ENCODE peak calls at places on chromosomes 6 and 20, in seven cellular contexts. One of them, this sample, is unnamed.

GRCh38 chr20:8310618-8311017 is 178.6 kb downstream of the PLCB1 start:
- DNase-seq in PC-3: no peak
- DNase-seq in suprapubic skin: no peak
- DNase-seq in RWPE2: no peak
- DNase-seq in WTC11: no peak
- DNase-seq in neural progenitor cell: no peak
- DNase-seq in mammary epithelial cell: no peak
- DNase-seq in this sample: no peak

GRCh38 chr6:80696268-80696667 is 589.8 kb downstream of the BCKDHB start:
- DNase-seq in PC-3: peak; percentile 40
- DNase-seq in suprapubic skin: no peak
- DNase-seq in RWPE2: no peak
- DNase-seq in WTC11: no peak
- DNase-seq in neural progenitor cell: no peak
- DNase-seq in mammary epithelial cell: no peak
- DNase-seq in this sample: no peak

GRCh38 chr6:14819001-14819400 is 426.9 kb upstream of the JARID2 start:
- DNase-seq in PC-3: no peak
- DNase-seq in suprapubic skin: no peak
- DNase-seq in RWPE2: no peak
- DNase-seq in WTC11: no peak
- DNase-seq in neural progenitor cell: no peak
- DNase-seq in mammary epithelial cell: peak; percentile 14
- DNase-seq in this sample: no peak

GRCh38 chr6:1770435-1770843 is 160.7 kb downstream of the FOXC1 start:
- DNase-seq in PC-3: peak; percentile 18
- DNase-seq in suprapubic skin: no peak
- DNase-seq in RWPE2: no peak
- DNase-seq in WTC11: no peak
- DNase-seq in neural progenitor cell: no peak
- DNase-seq in mammary epithelial cell: peak; percentile 51
- DNase-seq in this sample: no peak

GRCh38 chr6:133958782-133959181 is 5.8 kb downstream of the TBPL1 start:
- DNase-seq in PC-3: no peak
- DNase-seq in suprapubic skin: no peak
- DNase-seq in RWPE2: no peak
- DNase-seq in WTC11: no peak
- DNase-seq in neural progenitor cell: no peak
- DNase-seq in mammary epithelial cell: no peak
- DNase-seq in this sample: no peak

GRCh38 chr20:31517373-31517772 is 3.1 kb downstream of the HM13 start:
- DNase-seq in PC-3: peak; percentile 73
- DNase-seq in suprapubic skin: peak; percentile 83
- DNase-seq in RWPE2: no peak
- DNase-seq in WTC11: peak; percentile 54
- DNase-seq in neural progenitor cell: peak; percentile 49
- DNase-seq in mammary epithelial cell: peak; percentile 54
- DNase-seq in this sample: no peak

GRCh38 chr6:127069659-127070279 is 48.7 kb upstream of the RSPO3 start:
- DNase-seq in PC-3: peak; percentile 42
- DNase-seq in suprapubic skin: no peak
- DNase-seq in RWPE2: no peak
- DNase-seq in WTC11: no peak
- DNase-seq in neural progenitor cell: peak; percentile 55
- DNase-seq in mammary epithelial cell: peak; percentile 11
- DNase-seq in this sample: no peak

GRCh38 chr20:20139403-20139802 is 87.1 kb downstream of the CFAP61 start:
- DNase-seq in PC-3: no peak
- DNase-seq in suprapubic skin: no peak
- DNase-seq in RWPE2: no peak
- DNase-seq in WTC11: no peak
- DNase-seq in neural progenitor cell: no peak
- DNase-seq in mammary epithelial cell: no peak
- DNase-seq in this sample: no peak

GRCh38 chr6:57033228-57033627 is 13.3 kb upstream of the KIAA1586 start:
- DNase-seq in PC-3: no peak
- DNase-seq in suprapubic skin: no peak
- DNase-seq in RWPE2: no peak
- DNase-seq in WTC11: no peak
- DNase-seq in neural progenitor cell: no peak
- DNase-seq in mammary epithelial cell: no peak
- DNase-seq in this sample: no peak

GRCh38 chr6:4360920-4361319 is 225.5 kb upstream of the ECI2 start:
- DNase-seq in PC-3: no peak
- DNase-seq in suprapubic skin: no peak
- DNase-seq in RWPE2: no peak
- DNase-seq in WTC11: no peak
- DNase-seq in neural progenitor cell: no peak
- DNase-seq in mammary epithelial cell: no peak
- DNase-seq in this sample: no peak

GRCh38 chr20:57514273-57514751 is 10.6 kb downstream of the CTCFL start:
- DNase-seq in PC-3: peak; percentile 88
- DNase-seq in suprapubic skin: peak; percentile 86
- DNase-seq in RWPE2: peak; percentile 80
- DNase-seq in WTC11: peak; percentile 71
- DNase-seq in neural progenitor cell: peak; percentile 87
- DNase-seq in mammary epithelial cell: peak; percentile 57
- DNase-seq in this sample: no peak

GRCh38 chr6:150567360-150567759 is 32.3 kb upstream of the PLEKHG1 start:
- DNase-seq in PC-3: no peak
- DNase-seq in suprapubic skin: no peak
- DNase-seq in RWPE2: no peak
- DNase-seq in WTC11: no peak
- DNase-seq in neural progenitor cell: no peak
- DNase-seq in mammary epithelial cell: no peak
- DNase-seq in this sample: no peak

GRCh38 chr20:43533060-43533459 is 25.6 kb downstream of the L3MBTL1 start:
- DNase-seq in PC-3: no peak
- DNase-seq in suprapubic skin: peak; percentile 37
- DNase-seq in RWPE2: peak; percentile 66
- DNase-seq in WTC11: no peak
- DNase-seq in neural progenitor cell: no peak
- DNase-seq in mammary epithelial cell: no peak
- DNase-seq in this sample: no peak

GRCh38 chr6:63643862-63644261 is 8.3 kb downstream of the PHF3 start:
- DNase-seq in PC-3: no peak
- DNase-seq in suprapubic skin: no peak
- DNase-seq in RWPE2: no peak
- DNase-seq in WTC11: no peak
- DNase-seq in neural progenitor cell: no peak
- DNase-seq in mammary epithelial cell: no peak
- DNase-seq in this sample: no peak

GRCh38 chr6:150600003-150600301 is 267 bp downstream of the PLEKHG1 start:
- DNase-seq in PC-3: no peak
- DNase-seq in suprapubic skin: no peak
- DNase-seq in RWPE2: no peak
- DNase-seq in WTC11: no peak
- DNase-seq in neural progenitor cell: no peak
- DNase-seq in mammary epithelial cell: no peak
- DNase-seq in this sample: no peak

GRCh38 chr6:29071831-29072723 is 15.0 kb downstream of the OR2B3 start:
- DNase-seq in PC-3: peak; percentile 70
- DNase-seq in suprapubic skin: no peak
- DNase-seq in RWPE2: no peak
- DNase-seq in WTC11: peak; percentile 60
- DNase-seq in neural progenitor cell: peak; percentile 82
- DNase-seq in mammary epithelial cell: peak; percentile 42
- DNase-seq in this sample: no peak

GRCh38 chr6:116763048-116763447 is 2.5 kb downstream of the FAM162B start:
- DNase-seq in PC-3: no peak
- DNase-seq in suprapubic skin: no peak
- DNase-seq in RWPE2: no peak
- DNase-seq in WTC11: no peak
- DNase-seq in neural progenitor cell: no peak
- DNase-seq in mammary epithelial cell: no peak
- DNase-seq in this sample: no peak

GRCh38 chr20:60139663-60140446 is 181.6 kb downstream of the CDH26 start:
- DNase-seq in PC-3: no peak
- DNase-seq in suprapubic skin: no peak
- DNase-seq in RWPE2: no peak
- DNase-seq in WTC11: no peak
- DNase-seq in neural progenitor cell: no peak
- DNase-seq in mammary epithelial cell: no peak
- DNase-seq in this sample: no peak

GRCh38 chr6:37913210-37913609 is 93.7 kb downstream of the ZFAND3 start:
- DNase-seq in PC-3: peak; percentile 49
- DNase-seq in suprapubic skin: no peak
- DNase-seq in RWPE2: no peak
- DNase-seq in WTC11: no peak
- DNase-seq in neural progenitor cell: no peak
- DNase-seq in mammary epithelial cell: peak; percentile 48
- DNase-seq in this sample: no peak

DNA sequence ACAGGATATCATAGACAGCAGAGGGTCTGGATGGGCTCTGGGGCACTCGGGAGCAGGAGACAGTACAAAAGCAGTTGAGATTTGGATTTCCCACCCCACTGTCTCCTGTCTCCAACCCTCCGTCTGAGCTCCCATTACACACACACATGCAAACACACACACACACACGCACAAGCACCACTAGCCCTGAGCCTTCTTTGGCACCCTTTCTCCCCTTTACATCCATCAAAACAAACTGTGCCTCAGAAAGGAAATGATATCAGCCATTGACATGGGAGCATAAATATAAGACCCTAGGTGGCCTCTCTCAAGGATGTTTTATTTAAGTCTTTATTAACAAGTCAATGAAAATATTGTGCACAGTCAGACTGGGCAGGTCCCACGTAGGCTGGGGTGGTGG is 17.5 kb downstream of the TTBK1 start:
- DNase-seq in PC-3: no peak
- DNase-seq in suprapubic skin: no peak
- DNase-seq in RWPE2: no peak
- DNase-seq in WTC11: no peak
- DNase-seq in neural progenitor cell: no peak
- DNase-seq in mammary epithelial cell: no peak
- DNase-seq in this sample: no peak
- TF ChIP-seq CTCF in PC-3: no peak
- TF ChIP-seq CTCF in suprapubic skin: no peak
- TF ChIP-seq CTCF in RWPE2: no peak
- TF ChIP-seq CTCF in WTC11: no peak
- TF ChIP-seq CTCF in neural progenitor cell: no peak
- TF ChIP-seq CTCF in mammary epithelial cell: no peak
- TF ChIP-seq CTCF in this sample: no peak

DNA sequence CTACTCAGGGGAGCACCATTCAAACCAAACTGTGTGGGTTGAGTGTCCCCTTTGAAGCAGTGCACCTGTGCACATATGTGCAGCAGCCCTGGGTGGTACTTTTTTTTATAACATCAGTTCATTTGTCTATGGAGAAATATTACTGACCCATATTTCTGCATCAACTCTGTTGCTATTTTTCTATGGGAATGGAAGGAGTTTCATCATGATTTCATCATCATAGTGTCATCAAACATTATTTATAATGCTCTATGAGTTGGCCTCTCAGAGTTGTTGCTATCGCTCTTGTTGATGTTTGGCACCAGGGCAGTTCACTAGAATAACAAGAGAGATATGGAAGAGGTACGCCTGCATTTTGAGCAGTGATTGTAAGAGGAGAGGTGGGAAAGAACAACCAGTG is 457.5 kb downstream of the TFAP2A start:
- DNase-seq in PC-3: no peak
- DNase-seq in suprapubic skin: no peak
- DNase-seq in RWPE2: no peak
- DNase-seq in WTC11: no peak
- DNase-seq in neural progenitor cell: no peak
- DNase-seq in mammary epithelial cell: no peak
- DNase-seq in this sample: no peak
- TF ChIP-seq CTCF in PC-3: no peak
- TF ChIP-seq CTCF in suprapubic skin: no peak
- TF ChIP-seq CTCF in RWPE2: no peak
- TF ChIP-seq CTCF in WTC11: no peak
- TF ChIP-seq CTCF in neural progenitor cell: no peak
- TF ChIP-seq CTCF in mammary epithelial cell: no peak
- TF ChIP-seq CTCF in this sample: no peak

GRCh38 chr20:52747736-52748135 is 224.4 kb upstream of the TSHZ2 start:
- DNase-seq in PC-3: peak; percentile 21
- DNase-seq in suprapubic skin: no peak
- DNase-seq in RWPE2: no peak
- DNase-seq in WTC11: peak; percentile 34
- DNase-seq in neural progenitor cell: peak; percentile 58
- DNase-seq in mammary epithelial cell: no peak
- DNase-seq in this sample: no peak
- TF ChIP-seq CTCF in PC-3: peak; percentile 55
- TF ChIP-seq CTCF in suprapubic skin: no peak
- TF ChIP-seq CTCF in RWPE2: peak; percentile 74
- TF ChIP-seq CTCF in WTC11: peak; percentile 39
- TF ChIP-seq CTCF in neural progenitor cell: peak; percentile 58
- TF ChIP-seq CTCF in mammary epithelial cell: peak; percentile 30
- TF ChIP-seq CTCF in this sample: peak; percentile 59

DNA sequence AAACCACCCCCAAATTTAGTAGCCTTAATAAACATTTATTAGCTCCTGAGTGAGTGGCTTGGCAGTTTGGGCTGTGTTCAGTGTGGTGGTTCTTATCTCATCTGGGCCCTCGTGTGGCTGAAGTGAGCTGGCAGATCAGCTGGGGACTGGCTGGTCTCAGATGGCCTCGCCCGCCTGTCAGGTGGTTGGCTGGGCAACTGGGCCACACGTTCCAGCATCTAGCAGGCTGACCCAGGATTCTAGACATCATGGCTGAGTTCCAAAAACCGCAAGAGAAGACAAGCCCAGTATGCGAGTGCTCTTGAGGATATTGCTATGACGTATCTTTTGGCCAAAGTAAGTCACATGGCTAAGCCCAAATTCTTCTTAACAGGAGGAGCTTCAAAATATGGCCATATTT is 28.9 kb downstream of the EIF2S2 start:
- DNase-seq in PC-3: peak; percentile 76
- DNase-seq in suprapubic skin: peak; percentile 82
- DNase-seq in RWPE2: peak; percentile 98
- DNase-seq in WTC11: no peak
- DNase-seq in neural progenitor cell: no peak
- DNase-seq in mammary epithelial cell: peak; percentile 98
- DNase-seq in this sample: no peak
- TF ChIP-seq CTCF in PC-3: peak; percentile 39
- TF ChIP-seq CTCF in suprapubic skin: no peak
- TF ChIP-seq CTCF in RWPE2: peak; percentile 71
- TF ChIP-seq CTCF in WTC11: no peak
- TF ChIP-seq CTCF in neural progenitor cell: no peak
- TF ChIP-seq CTCF in mammary epithelial cell: peak; percentile 15
- TF ChIP-seq CTCF in this sample: no peak

GRCh38 chr20:62772994-62773858 is 23.0 kb upstream of the MRGBP start:
- DNase-seq in PC-3: no peak
- DNase-seq in suprapubic skin: no peak
- DNase-seq in RWPE2: no peak
- DNase-seq in WTC11: no peak
- DNase-seq in neural progenitor cell: no peak
- DNase-seq in mammary epithelial cell: peak; percentile 76
- DNase-seq in this sample: no peak
- TF ChIP-seq CTCF in PC-3: no peak
- TF ChIP-seq CTCF in suprapubic skin: no peak
- TF ChIP-seq CTCF in RWPE2: no peak
- TF ChIP-seq CTCF in WTC11: no peak
- TF ChIP-seq CTCF in neural progenitor cell: no peak
- TF ChIP-seq CTCF in mammary epithelial cell: no peak
- TF ChIP-seq CTCF in this sample: no peak